ENCODE peak calls at places on chromosomes 6 and 20, in four cellular contexts. G is tibial artery, C is bronchial epithelial cell, P is fibroblast of lung. W is an unnamed sample.

GRCh38 chr20:18543932-18544331 is 23.3 kb upstream of the SMIM26 start:
- DNase-seq in P (no peak), C (no peak), G (no peak), W (no peak)

GRCh38 chr6:109513571-109514071 is 30.6 kb upstream of the ZBTB24 start:
- DNase-seq in P (peak; percentile 90), C (no peak), G (no peak), W (no peak)

GRCh38 chr20:17500271-17500670 is 30.9 kb downstream of the BFSP1 start:
- DNase-seq in C (no peak), G (no peak), P (no peak), W (no peak)

GRCh38 chr6:33746036-33746600 is 587 bp downstream of the IP6K3 start:
- DNase-seq in P (peak; percentile 56), G (peak; percentile 75), C (peak; percentile 29), W (peak; percentile 87)

GRCh38 chr6:82612475-82612874 is 248.9 kb downstream of the TPBG start:
- DNase-seq in C (no peak), P (peak; percentile 17), G (no peak), W (no peak)

GRCh38 chr6:28266962-28267694 is at the start of gene ZSCAN26:
- DNase-seq in C (peak; percentile 80), P (peak; percentile 89), G (peak; percentile 88), W (peak; percentile 87)

GRCh38 chr6:132190097-132190814 is 211.0 kb downstream of the MOXD1 start:
- DNase-seq in P (peak; percentile 78), C (no peak), G (no peak), W (no peak)

GRCh38 chr6:110755411-110755834 is 59.8 kb downstream of the CDK19 start:
- DNase-seq in C (peak; percentile 10), P (peak; percentile 20), G (no peak), W (no peak)

GRCh38 chr6:74115674-74116073 is 419.7 kb downstream of the CD109 start:
- DNase-seq in G (no peak), P (no peak), C (peak; percentile 37), W (no peak)

GRCh38 chr6:21665436-21666199 is 72.1 kb downstream of the SOX4 start:
- DNase-seq in G (no peak), C (no peak), P (peak; percentile 10), W (peak; percentile 87)

GRCh38 chr20:16676895-16677294 is 52.9 kb upstream of the SNRPB2 start:
- DNase-seq in C (no peak), G (no peak), P (no peak), W (no peak)

GRCh38 chr6:113672691-113673149 is 184.4 kb upstream of the MARCKS start:
- DNase-seq in P (peak; percentile 77), G (peak; percentile 77), C (no peak), W (peak; percentile 7)

GRCh38 chr6:88211446-88211845 is 45.3 kb upstream of the CNR1 start:
- DNase-seq in C (no peak), G (no peak), P (no peak), W (no peak)

GRCh38 chr6:145818796-145819195 is 4.2 kb upstream of the FBXO30 start:
- DNase-seq in C (no peak), P (no peak), G (no peak), W (no peak)

GRCh38 chr20:30168025-30168799 is 1089.3 kb upstream of the DEFB115 start:
- DNase-seq in G (peak; percentile 59), C (no peak), P (no peak), W (peak; percentile 13)

GRCh38 chr6:154606457-154606856 is 96.0 kb upstream of the CNKSR3 start:
- DNase-seq in G (no peak), P (peak; percentile 2), C (peak; percentile 54), W (no peak)

GRCh38 chr6:84508981-84509380 is 255.4 kb downstream of the TBX18 start:
- DNase-seq in C (no peak), P (peak; percentile 58), G (no peak), W (no peak)

GRCh38 chr6:144664281-144664680 is 379.1 kb downstream of the UTRN start:
- DNase-seq in G (no peak), P (no peak), C (no peak), W (no peak)

GRCh38 chr6:168050861-168051586 is 28.0 kb downstream of the FRMD1 start:
- DNase-seq in G (no peak), P (no peak), C (no peak), W (peak; percentile 90)

GRCh38 chr20:36467076-36467999 is 74.0 kb upstream of the MYL9 start:
- DNase-seq in G (no peak), C (peak; percentile 60), P (peak; percentile 45), W (no peak)

GRCh38 chr6:165834613-165835259 is 171.7 kb upstream of the PDE10A start:
- DNase-seq in C (peak; percentile 52), P (no peak), G (no peak), W (no peak)

GRCh38 chr20:43751167-43752050 is 24.6 kb upstream of the GTSF1L start:
- DNase-seq in C (peak; percentile 83), P (peak; percentile 93), G (no peak), W (no peak)

GRCh38 chr20:39700527-39700926 is 738.4 kb downstream of the DHX35 start:
- DNase-seq in P (no peak), G (no peak), C (no peak), W (no peak)

GRCh38 chr20:38452880-38453624 is 17.9 kb upstream of the SNHG17 start:
- DNase-seq in P (peak; percentile 85), G (no peak), C (peak; percentile 80), W (no peak)

GRCh38 chr20:61980647-61981583 is 84.8 kb downstream of the TAF4 start:
- DNase-seq in G (no peak), P (no peak), C (no peak), W (peak; percentile 75)

GRCh38 chr20:50980851-50981713 is 22.5 kb downstream of the MOCS3 start:
- DNase-seq in C (peak; percentile 50), G (no peak), P (peak; percentile 50), W (peak; percentile 91)

GRCh38 chr6:149026530-149026942 is 279.7 kb downstream of the UST start:
- DNase-seq in G (no peak), P (peak; percentile 91), C (peak; percentile 56), W (peak; percentile 48)

GRCh38 chr6:149027484-149027883 is 280.7 kb downstream of the UST start:
- DNase-seq in C (no peak), G (no peak), P (no peak), W (no peak)

GRCh38 chr6:149032318-149032598 is 285.3 kb upstream of the TAB2 start:
- DNase-seq in P (no peak), C (no peak), G (no peak), W (no peak)

GRCh38 chr6:149031545-149032317 is 284.9 kb downstream of the UST start:
- DNase-seq in P (peak; percentile 96), G (peak; percentile 77), C (peak; percentile 43), W (no peak)

DNA sequence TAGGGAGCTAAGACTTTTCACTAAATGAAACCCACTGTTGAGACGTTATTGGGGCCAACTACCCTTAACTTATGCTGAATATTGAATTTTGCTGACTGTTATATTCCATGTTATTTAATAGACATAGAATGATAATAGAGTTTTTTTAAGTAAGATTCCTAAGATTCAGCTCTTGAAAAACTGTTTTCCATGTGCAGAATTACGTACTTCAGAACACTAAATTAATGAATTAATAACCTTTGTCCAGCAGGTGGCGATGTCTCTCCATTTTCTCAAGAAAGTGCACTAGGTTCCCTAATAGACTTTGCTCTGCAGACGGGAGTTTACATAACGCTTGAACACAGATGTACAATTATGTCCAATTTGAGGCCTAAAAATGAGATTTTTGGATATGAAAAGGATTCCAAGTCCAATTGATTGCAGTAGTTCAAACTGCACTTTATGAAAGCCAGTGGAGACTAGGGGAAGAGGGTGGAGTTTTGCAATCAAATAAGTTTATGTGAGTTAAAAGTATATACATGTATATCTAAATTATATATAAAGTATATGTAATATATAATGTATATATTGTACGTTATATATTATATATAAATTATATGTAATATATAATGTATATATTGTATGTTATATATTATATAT is 282.1 kb downstream of the UST start:
- DNase-seq in C (peak; percentile 80), P (peak; percentile 87), G (no peak), W (no peak)
- H3K4me3 ChIP-seq in C (no peak overlapping the region), P (no peak overlapping the region), G (no peak overlapping the region), W (no peak overlapping the region)

GRCh38 chr20:2485662-2486061 is 15.1 kb upstream of the SNRPB start:
- DNase-seq in G (no peak), C (no peak), P (no peak), W (no peak)

GRCh38 chr20:2485080-2485479 is 14.5 kb upstream of the SNRPB start:
- DNase-seq in P (no peak), G (no peak), C (no peak), W (no peak)

GRCh38 chr20:2480381-2480780 is 9.8 kb upstream of the SNRPB start:
- DNase-seq in C (no peak), P (no peak), G (no peak), W (no peak)

GRCh38 chr20:2483504-2483903 is 12.9 kb upstream of the SNRPB start:
- DNase-seq in C (no peak), P (no peak), G (no peak), W (no peak)
- H3K36me3 ChIP-seq in C (peaks cover 10% of the 10 kb centered on the region), P (peaks cover 16% of the 10 kb centered on the region), G (peaks cover 56% of the 10 kb centered on the region), W (no peaks in the 10 kb centered on the region)

GRCh38 chr20:63120286-63121090 is 95.4 kb downstream of the YTHDF1 start:
- DNase-seq in C (no peak), P (no peak), G (no peak), W (peak; percentile 56)
- H3K27me3 ChIP-seq in C (no peaks in the 10 kb centered on the region), P (no peaks in the 10 kb centered on the region), G (peaks cover 81% of the 10 kb centered on the region), W (peaks cover 5% of the 10 kb centered on the region)

DNA sequence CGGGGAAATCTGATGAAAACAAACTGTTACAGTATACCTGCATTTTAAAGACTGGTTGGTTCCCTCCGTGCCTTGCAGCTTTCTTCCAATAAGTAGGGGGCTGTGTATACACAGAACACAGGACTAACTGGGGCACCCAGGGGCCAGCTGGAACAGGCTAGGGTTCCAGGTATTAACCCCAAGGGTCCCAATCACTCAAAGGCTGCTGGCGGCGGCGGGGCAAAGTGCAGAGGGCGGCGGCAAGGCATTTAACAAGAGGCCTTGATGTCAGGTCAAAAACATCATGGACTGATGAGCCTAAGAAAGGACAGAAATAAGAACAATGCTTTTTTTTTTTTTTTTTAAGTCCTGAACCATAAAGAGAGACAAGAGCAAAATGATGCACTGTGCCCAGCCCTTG is 2.5 kb downstream of the PMEPA1 start:
- DNase-seq in P (no peak), C (no peak), G (no peak), W (peak; percentile 29)
- H3K4me3 ChIP-seq in P (no peak overlapping the region), C (peak overlapping the region; percentile 85), G (peak overlapping the region; percentile 86), W (peak overlapping the region; percentile 91)

GRCh38 chr6:7580537-7580926 is 9.5 kb upstream of the SNRNP48 start:
- DNase-seq in G (no peak), C (peak; percentile 40), P (no peak), W (no peak)
- H3K36me3 ChIP-seq in G (no peaks in the 10 kb centered on the region), C (peaks cover 52% of the 10 kb centered on the region), P (no peaks in the 10 kb centered on the region), W (peaks cover 15% of the 10 kb centered on the region)

GRCh38 chr6:26332408-26332807 is 32.6 kb upstream of the BTN3A2 start:
- DNase-seq in C (no peak), G (no peak), P (no peak), W (no peak)
- H3K27me3 ChIP-seq in C (no peaks in the 10 kb centered on the region), G (peaks cover 62% of the 10 kb centered on the region), P (no peaks in the 10 kb centered on the region), W (peaks cover 13% of the 10 kb centered on the region)

W was measured in H7.